ENCODE peak calls at places on chromosome 12, in four cellular contexts. S is aorta, H is mammary epithelial cell, G is A549. D is an unnamed sample.

GRCh38 chr12:93089805-93090569 is 160.9 kb upstream of the EEA1 start:
- DNase-seq in S (no peak), H (peak; percentile 93), G (peak; percentile 83), D (no peak)

GRCh38 chr12:89999699-90000505 is 291.3 kb upstream of the ATP2B1 start:
- DNase-seq in S (no peak), H (no peak), G (no peak), D (no peak)

GRCh38 chr12:12716845-12717585 is at the start of gene CDKN1B:
- DNase-seq in S (peak; percentile 94), H (peak; percentile 97), G (peak; percentile 92), D (peak; percentile 95)

GRCh38 chr12:29023436-29024076 is 125.5 kb upstream of the FAR2 start:
- DNase-seq in S (no peak), H (no peak), G (no peak), D (no peak)

GRCh38 chr12:121240484-121241202 is 30.7 kb downstream of the P2RX4 start:
- DNase-seq in S (peak; percentile 91), H (no peak), G (no peak), D (peak; percentile 58)

GRCh38 chr12:76588881-76589565 is 29.5 kb upstream of the OSBPL8 start:
- DNase-seq in S (no peak), H (peak; percentile 63), G (no peak), D (no peak)

GRCh38 chr12:25458047-25458552 is 95.0 kb downstream of the LMNTD1 start:
- DNase-seq in S (no peak), H (peak; percentile 95), G (peak; percentile 68), D (no peak)

GRCh38 chr12:40921563-40922163 is 229.4 kb downstream of the CNTN1 start:
- DNase-seq in S (no peak), H (no peak), G (peak; percentile 34), D (no peak)

GRCh38 chr12:109393437-109394345 is 46.0 kb downstream of the MYO1H start:
- DNase-seq in S (no peak), H (peak; percentile 41), G (peak; percentile 76), D (peak; percentile 48)

GRCh38 chr12:77087427-77087826 is 22.1 kb upstream of the E2F7 start:
- DNase-seq in S (no peak), H (peak; percentile 95), G (no peak), D (no peak)

GRCh38 chr12:57165741-57166140 is 18.3 kb upstream of the LRP1-AS start:
- DNase-seq in S (no peak), H (peak; percentile 43), G (peak; percentile 85), D (no peak)

GRCh38 chr12:132305991-132306884 is 23.2 kb downstream of the GALNT9 start:
- DNase-seq in S (peak; percentile 45), H (no peak), G (no peak), D (no peak)

GRCh38 chr12:41801261-41801660 is 343.4 kb downstream of the GXYLT1 start:
- DNase-seq in S (no peak), H (no peak), G (no peak), D (no peak)

GRCh38 chr12:121806556-121807308 is 2.9 kb downstream of the SETD1B start:
- DNase-seq in S (no peak), H (peak; percentile 33), G (peak; percentile 51), D (no peak)

GRCh38 chr12:45756666-45757065 is 27.2 kb downstream of the ARID2 start:
- DNase-seq in S (no peak), H (no peak), G (no peak), D (no peak)

GRCh38 chr12:116389990-116390655 is 112.6 kb upstream of the MED13L start:
- DNase-seq in S (peak; percentile 46), H (peak; percentile 97), G (peak; percentile 73), D (no peak)

GRCh38 chr12:66423290-66423689 is 121.0 kb downstream of the HELB start:
- DNase-seq in S (no peak), H (no peak), G (no peak), D (no peak)

GRCh38 chr12:124567035-124567672 is at the start of gene NCOR2:
- DNase-seq in S (no peak), H (no peak), G (no peak), D (no peak)

GRCh38 chr12:81450920-81451739 is 308.0 kb downstream of the PPFIA2 start:
- DNase-seq in S (no peak), H (peak; percentile 40), G (peak; percentile 79), D (no peak)

GRCh38 chr12:56635539-56636117 is 5.5 kb upstream of the BAZ2A start:
- DNase-seq in S (no peak), H (no peak), G (peak; percentile 17), D (no peak)

GRCh38 chr12:48198619-48198973 is 4.5 kb downstream of the OR10AD1 start:
- DNase-seq in S (peak; percentile 61), H (no peak), G (no peak), D (peak; percentile 42)

GRCh38 chr12:69096669-69097364 is 142.6 kb upstream of the CPSF6 start:
- DNase-seq in S (no peak), H (peak; percentile 21), G (no peak), D (no peak)

GRCh38 chr12:9719835-9720234 is 13.1 kb downstream of the CLECL1 start:
- DNase-seq in S (no peak), H (no peak), G (no peak), D (no peak)

GRCh38 chr12:9721394-9722092 is 11.4 kb downstream of the CLECL1 start:
- DNase-seq in S (no peak), H (no peak), G (peak; percentile 90), D (no peak)

GRCh38 chr12:9711664-9712063 is 21.2 kb downstream of the CLECL1 start:
- DNase-seq in S (no peak), H (no peak), G (no peak), D (no peak)

GRCh38 chr12:9718968-9719367 is 13.9 kb downstream of the CLECL1 start:
- DNase-seq in S (no peak), H (no peak), G (no peak), D (no peak)

GRCh38 chr12:9717070-9717925 is 15.6 kb downstream of the CLECL1 start:
- DNase-seq in S (no peak), H (no peak), G (no peak), D (no peak)
- H3K4me1 ChIP-seq in S (no peaks in the 10 kb centered on the region), H (no peaks in the 10 kb centered on the region), G (peaks cover 24% of the 10 kb centered on the region), D (peaks cover 17% of the 10 kb centered on the region)

GRCh38 chr12:111429760-111430417 is 24.2 kb downstream of the SH2B3 start:
- DNase-seq in S (no peak), H (no peak), G (no peak), D (no peak)

GRCh38 chr12:111428728-111429175 is 23.0 kb downstream of the SH2B3 start:
- DNase-seq in S (peak; percentile 83), H (no peak), G (no peak), D (no peak)

GRCh38 chr12:111426341-111427185 is 20.8 kb downstream of the SH2B3 start:
- DNase-seq in S (no peak), H (no peak), G (no peak), D (no peak)

GRCh38 chr12:111427417-111428074 is 21.8 kb downstream of the SH2B3 start:
- DNase-seq in S (no peak), H (no peak), G (no peak), D (no peak)

GRCh38 chr12:111428081-111428727 is 22.5 kb downstream of the SH2B3 start:
- DNase-seq in S (no peak), H (no peak), G (no peak), D (no peak)
- H3K4me1 ChIP-seq in S (no peaks in the 10 kb centered on the region), H (peaks cover 20% of the 10 kb centered on the region), G (peaks cover 22% of the 10 kb centered on the region), D (peaks cover 65% of the 10 kb centered on the region)

DNA sequence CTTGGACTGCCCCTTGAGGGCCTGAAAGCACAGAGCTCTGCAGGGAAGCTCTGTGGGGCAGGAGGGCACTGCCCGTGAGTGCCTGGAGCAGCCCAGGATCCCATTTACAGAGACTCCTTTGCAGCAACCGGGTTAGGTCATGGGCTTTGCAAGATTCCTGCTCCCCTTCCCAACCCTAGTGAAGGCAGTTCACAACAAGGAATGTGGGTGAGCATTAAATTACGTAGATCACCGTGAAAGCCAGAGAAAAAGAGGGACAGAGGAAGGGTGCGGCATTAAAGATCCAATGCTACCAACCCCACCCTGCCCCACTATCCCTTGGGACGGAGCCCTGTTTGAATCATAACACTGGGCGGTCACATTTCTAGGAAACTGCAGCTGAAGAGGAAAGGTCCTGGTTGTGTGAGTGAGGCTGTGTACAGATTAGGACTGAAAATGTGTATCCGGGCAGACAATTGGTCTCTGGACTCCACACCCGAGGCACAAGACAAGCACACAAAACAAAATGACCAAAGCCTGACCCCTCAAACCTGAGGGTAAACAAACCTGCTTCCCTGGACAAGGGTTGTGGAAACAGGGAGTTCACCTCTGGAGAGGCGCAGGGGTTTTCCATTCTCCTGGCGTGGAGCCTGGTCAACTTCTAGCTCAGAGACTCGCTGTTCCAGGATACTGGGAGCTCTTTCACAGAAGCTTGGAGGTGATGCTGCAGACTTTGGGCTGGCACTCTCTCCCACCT is 16.8 kb downstream of the NINJ2 start:
- DNase-seq in S (peak; percentile 81), H (no peak), G (peak; percentile 58), D (peak; percentile 73)
- H3K4me1 ChIP-seq in S (peaks cover 4% of the 10 kb centered on the region), H (peaks cover 7% of the 10 kb centered on the region), G (peaks cover 46% of the 10 kb centered on the region), D (peaks cover 54% of the 10 kb centered on the region)

GRCh38 chr12:2191534-2192153 is 138.9 kb downstream of the CACNA1C start:
- DNase-seq in S (no peak), H (no peak), G (no peak), D (no peak)

GRCh38 chr12:2192231-2192630 is 139.4 kb downstream of the CACNA1C start:
- DNase-seq in S (no peak), H (no peak), G (no peak), D (no peak)

GRCh38 chr12:2194060-2194459 is 141.3 kb downstream of the CACNA1C start:
- DNase-seq in S (no peak), H (no peak), G (no peak), D (no peak)

GRCh38 chr12:2195085-2195484 is 142.3 kb downstream of the CACNA1C start:
- DNase-seq in S (no peak), H (no peak), G (no peak), D (no peak)

GRCh38 chr12:2194571-2194970 is 141.8 kb downstream of the CACNA1C start:
- DNase-seq in S (no peak), H (no peak), G (no peak), D (no peak)
- H3K4me1 ChIP-seq in S (peaks cover 4% of the 10 kb centered on the region), H (peaks cover 9% of the 10 kb centered on the region), G (no peaks in the 10 kb centered on the region), D (no peaks in the 10 kb centered on the region)

GRCh38 chr12:105423921-105424320 is 93.4 kb downstream of the C12orf75 start:
- DNase-seq in S (no peak), H (no peak), G (no peak), D (no peak)
- H3K4me1 ChIP-seq in S (no peaks in the 10 kb centered on the region), H (peaks cover 10% of the 10 kb centered on the region), G (peaks cover 4% of the 10 kb centered on the region), D (no peaks in the 10 kb centered on the region)

DNA sequence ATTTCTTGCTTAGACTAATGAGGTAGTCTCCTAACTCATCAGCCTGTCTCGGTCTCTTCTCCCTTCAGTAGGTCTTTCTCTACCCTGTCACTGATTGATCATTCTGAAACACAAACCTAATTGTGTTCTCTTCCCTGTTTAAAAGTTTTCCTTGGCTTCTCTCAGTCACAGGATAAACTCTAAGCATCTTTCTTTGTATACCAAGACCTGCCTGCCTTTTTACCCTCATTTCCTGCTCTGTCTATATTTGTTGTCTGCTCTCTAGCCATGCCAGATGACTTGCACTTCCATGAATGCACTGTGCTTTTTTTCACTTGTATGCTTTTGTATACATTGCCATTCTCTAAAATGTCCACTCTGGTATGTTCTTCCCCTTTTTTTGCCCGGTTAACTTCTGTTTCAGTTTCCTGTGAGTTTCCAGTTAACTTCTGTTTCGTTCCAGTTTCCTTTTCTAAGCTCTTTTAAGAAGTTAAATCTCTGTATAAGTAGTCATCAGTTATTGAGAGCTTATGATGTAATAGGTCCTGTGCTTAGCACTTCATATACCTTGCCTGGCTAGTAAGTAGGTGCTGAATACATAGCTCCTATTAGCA is 12.8 kb downstream of the DIP2B start:
- DNase-seq in S (no peak), H (no peak), G (peak; percentile 54), D (no peak)
- H3K4me1 ChIP-seq in S (no peaks in the 10 kb centered on the region), H (peaks cover 6% of the 10 kb centered on the region), G (peaks cover 16% of the 10 kb centered on the region), D (peaks cover 92% of the 10 kb centered on the region)